ENCODE peak calls at places on chromosomes 2 and 18, in six cellular contexts. Q is GM20000, X is GOT3, Y is HuH-7.5, A is retina, J is putamen. W is an unnamed sample.
A peak's percentile ranks its signal among the peaks of the same experiment; 100 is the strongest.

GRCh38 chr2:121075641-121076500 is 209.1 kb downstream of the TFCP2L1 start:
- DNase-seq in Y (no peak), J (no peak), A (no peak), X (no peak), Q (no peak), W (no peak)

GRCh38 chr2:183610724-183611123 is 486.5 kb downstream of the NUP35 start:
- DNase-seq in A (no peak), X (no peak), Y (no peak), J (no peak), Q (no peak), W (no peak)

GRCh38 chr2:230521386-230521785 is 105.4 kb downstream of the SP100 start:
- DNase-seq in J (no peak), Y (no peak), X (no peak), Q (no peak), A (no peak), W (no peak)

GRCh38 chr18:35029770-35030169 is 11.4 kb upstream of the MAPRE2 start:
- DNase-seq in Y (no peak), A (no peak), Q (no peak), J (no peak), X (no peak), W (no peak)

GRCh38 chr2:172484706-172485105 is 57.3 kb downstream of the ITGA6 start:
- DNase-seq in Q (no peak), Y (no peak), X (no peak), J (no peak), A (no peak), W (no peak)

GRCh38 chr18:39841133-39842041 is 2113.6 kb upstream of the PIK3C3 start:
- DNase-seq in A (peak; percentile 94), Y (peak; percentile 10), Q (no peak), X (peak; percentile 4), J (peak; percentile 62), W (peak; percentile 78)

GRCh38 chr2:129905664-129906081 is 73.8 kb upstream of the RAB6C start:
- DNase-seq in X (no peak), J (no peak), A (no peak), Y (no peak), Q (no peak), W (no peak)

GRCh38 chr2:102355526-102356380 is at the start of gene IL18R1:
- DNase-seq in Q (peak; percentile 80), X (peak; percentile 34), J (peak; percentile 40), A (peak; percentile 90), Y (peak; percentile 53), W (peak; percentile 48)

GRCh38 chr18:11736656-11737055 is 47.6 kb downstream of the GNAL start:
- DNase-seq in J (no peak), Y (no peak), Q (no peak), A (no peak), X (no peak), W (no peak)

GRCh38 chr2:126932966-126933555 is 34.4 kb downstream of the TEX51 start:
- DNase-seq in A (no peak), J (no peak), X (no peak), Q (no peak), Y (no peak), W (no peak)

GRCh38 chr2:6692819-6693218 is 172.9 kb downstream of the CMPK2 start:
- DNase-seq in A (no peak), J (peak; percentile 80), Y (no peak), Q (no peak), X (no peak), W (no peak)

GRCh38 chr2:38722271-38723115 is 28.7 kb downstream of the SRSF7 start:
- DNase-seq in X (no peak), Y (no peak), A (no peak), Q (peak; percentile 41), J (peak; percentile 19), W (no peak)

GRCh38 chr2:162073776-162074578 is at the start of gene DPP4:
- DNase-seq in X (no peak), Y (peak; percentile 74), J (no peak), Q (peak; percentile 88), A (peak; percentile 64), W (peak; percentile 45)

GRCh38 chr2:15412309-15412708 is 148.8 kb downstream of the NBAS start:
- DNase-seq in A (no peak), Q (no peak), Y (no peak), J (no peak), X (no peak), W (no peak)

GRCh38 chr2:79994161-79994560 is 310.4 kb downstream of the LRRTM1 start:
- DNase-seq in X (no peak), A (no peak), Y (peak; percentile 8), J (no peak), Q (no peak), W (no peak)

GRCh38 chr2:9744256-9745004 is 98.8 kb upstream of the TAF1B start:
- DNase-seq in Y (no peak), Q (no peak), A (no peak), X (no peak), J (no peak), W (no peak)

GRCh38 chr2:149166958-149167810 is 128.7 kb downstream of the LYPD6B start:
- DNase-seq in X (no peak), J (no peak), Q (no peak), Y (no peak), A (no peak), W (no peak)

GRCh38 chr2:37142546-37142945 is 14.2 kb downstream of the EIF2AK2 start:
- DNase-seq in X (no peak), A (no peak), Q (no peak), Y (no peak), J (no peak), W (no peak)

GRCh38 chr18:59885579-59886163 is 14.1 kb upstream of the PMAIP1 start:
- DNase-seq in X (no peak), Q (peak; percentile 58), A (no peak), J (no peak), Y (no peak), W (no peak)

GRCh38 chr18:79796531-79797390 is 977 bp upstream of the KCNG2 start:
- DNase-seq in X (no peak), J (no peak), Y (no peak), Q (no peak), A (peak; percentile 52), W (no peak)

GRCh38 chr2:208250401-208250800 is 4.5 kb downstream of the IDH1 start:
- DNase-seq in Q (no peak), X (no peak), A (no peak), Y (no peak), J (no peak), W (no peak)

GRCh38 chr18:70450658-70451253 is 161.9 kb downstream of the SOCS6 start:
- DNase-seq in Q (no peak), X (no peak), J (no peak), Y (no peak), A (no peak), W (no peak)

GRCh38 chr2:134124047-134124753 is 129.7 kb upstream of the MGAT5 start:
- DNase-seq in A (no peak), X (no peak), Q (no peak), Y (peak; percentile 51), J (no peak), W (no peak)

GRCh38 chr2:239824051-239824694 is 201.0 kb downstream of the NDUFA10 start:
- DNase-seq in Y (no peak), J (no peak), Q (no peak), A (no peak), X (no peak), W (peak; percentile 33)

GRCh38 chr18:56645415-56646016 is 5.6 kb upstream of the WDR7 start:
- DNase-seq in X (no peak), Q (peak; percentile 12), A (no peak), J (no peak), Y (no peak), W (no peak)

GRCh38 chr18:55354795-55355194 is 233.2 kb downstream of the TCF4 start:
- DNase-seq in J (no peak), Y (no peak), A (no peak), X (no peak), Q (no peak), W (no peak)

W was measured in head of caudate nucleus.